ENCODE peak calls at places on chromosome 18, in ten cellular contexts. W is A549, P is Peyer's patch, B is hepatocyte, U is GM06990, J is astrocyte of the cerebellum, F is Calu3, M is epithelial cell of esophagus, T is AG10803, K is mammary epithelial cell. A is an unnamed sample.

GRCh38 chr18:30957086-30957485 is 85.5 kb downstream of the DSC3 start:
- DNase-seq in W (no peak), P (no peak), B (no peak), U (no peak), J (peak; percentile 45), F (no peak), M (peak; percentile 11), T (no peak), K (peak; percentile 11), A (no peak)

GRCh38 chr18:78826631-78827030 is 153.0 kb upstream of the SALL3 start:
- DNase-seq in W (no peak), P (no peak), B (no peak), U (no peak), J (no peak), F (no peak), M (no peak), T (no peak), K (no peak), A (no peak)

GRCh38 chr18:79397288-79397829 is 1.6 kb downstream of the NFATC1 start:
- DNase-seq in W (no peak), P (peak; percentile 29), B (no peak), U (no peak), J (no peak), F (no peak), M (no peak), T (no peak), K (no peak), A (no peak)

GRCh38 chr18:37663446-37663845 is 97.8 kb upstream of the CELF4 start:
- DNase-seq in W (no peak), P (no peak), B (no peak), U (no peak), J (no peak), F (no peak), M (no peak), T (no peak), K (no peak), A (no peak)

GRCh38 chr18:72468011-72468710 is 76.0 kb downstream of the CBLN2 start:
- DNase-seq in W (no peak), P (no peak), B (no peak), U (no peak), J (no peak), F (no peak), M (no peak), T (no peak), K (no peak), A (no peak)

GRCh38 chr18:68234115-68234514 is 480.8 kb downstream of the TMX3 start:
- DNase-seq in W (no peak), P (no peak), B (no peak), U (no peak), J (no peak), F (no peak), M (no peak), T (no peak), K (no peak), A (no peak)

GRCh38 chr18:23981369-23981768 is 33.2 kb upstream of the TTC39C start:
- DNase-seq in W (no peak), P (peak; percentile 30), B (no peak), U (peak; percentile 51), J (no peak), F (no peak), M (no peak), T (no peak), K (no peak), A (peak; percentile 58)

GRCh38 chr18:65938592-65939372 is 188.0 kb downstream of the CDH7 start:
- DNase-seq in W (peak; percentile 59), P (no peak), B (peak; percentile 27), U (no peak), J (peak; percentile 19), F (peak; percentile 43), M (peak; percentile 79), T (no peak), K (no peak), A (peak; percentile 1)

GRCh38 chr18:79954791-79955190 is 3.3 kb upstream of the SLC66A2 start:
- DNase-seq in W (no peak), P (no peak), B (no peak), U (no peak), J (no peak), F (no peak), M (no peak), T (no peak), K (no peak), A (no peak)

GRCh38 chr18:11850821-11851155 is 425 bp upstream of the CHMP1B start:
- DNase-seq in W (no peak), P (no peak), B (no peak), U (no peak), J (peak; percentile 79), F (no peak), M (peak; percentile 36), T (peak; percentile 80), K (peak; percentile 68), A (no peak)

GRCh38 chr18:74509856-74510769 is 13.9 kb downstream of the CNDP2 start:
- DNase-seq in W (no peak), P (no peak), B (no peak), U (no peak), J (no peak), F (no peak), M (no peak), T (no peak), K (no peak), A (no peak)

GRCh38 chr18:39752351-39752750 is 2186.8 kb upstream of the CELF4 start:
- DNase-seq in W (no peak), P (no peak), B (no peak), U (no peak), J (peak; percentile 13), F (no peak), M (no peak), T (no peak), K (no peak), A (no peak)

GRCh38 chr18:56085561-56085960 is 497.6 kb upstream of the TCF4 start:
- DNase-seq in W (no peak), P (no peak), B (no peak), U (no peak), J (peak; percentile 67), F (no peak), M (peak; percentile 81), T (peak; percentile 95), K (peak; percentile 80), A (no peak)

GRCh38 chr18:69763002-69763401 is 184.7 kb downstream of the CD226 start:
- DNase-seq in W (no peak), P (no peak), B (no peak), U (no peak), J (no peak), F (no peak), M (no peak), T (no peak), K (no peak), A (no peak)

GRCh38 chr18:6109743-6110142 is 214.4 kb upstream of the TMEM200C start:
- DNase-seq in W (no peak), P (no peak), B (no peak), U (no peak), J (no peak), F (no peak), M (no peak), T (no peak), K (no peak), A (no peak)

GRCh38 chr18:75860166-75860565 is 432.7 kb upstream of the SMIM21 start:
- DNase-seq in W (no peak), P (no peak), B (no peak), U (no peak), J (no peak), F (no peak), M (no peak), T (no peak), K (no peak), A (no peak)
- TF ChIP-seq CTCF in W (no peak), P (no peak), B (no peak), U (no peak), J (no peak), F (no peak), M (no peak), T (no peak), K (no peak), A (no peak)

GRCh38 chr18:44723366-44723765 is 42.7 kb downstream of the SETBP1 start:
- DNase-seq in W (no peak), P (peak; percentile 49), B (no peak), U (no peak), J (no peak), F (no peak), M (no peak), T (no peak), K (no peak), A (no peak)
- TF ChIP-seq CTCF in W (no peak), P (no peak), B (no peak), U (peak; percentile 7), J (no peak), F (no peak), M (no peak), T (no peak), K (no peak), A (peak; percentile 39)

GRCh38 chr18:49021433-49022129 is 70.8 kb upstream of the SMAD7 start:
- DNase-seq in W (peak; percentile 67), P (peak; percentile 35), B (peak; percentile 93), U (no peak), J (no peak), F (peak; percentile 85), M (peak; percentile 93), T (peak; percentile 37), K (peak; percentile 84), A (peak; percentile 77)
- TF ChIP-seq CTCF in W (peak; percentile 22), P (peak; percentile 33), B (peak; percentile 58), U (peak; percentile 61), J (peak; percentile 33), F (peak; percentile 61), M (peak; percentile 39), T (peak; percentile 45), K (peak; percentile 28), A (peak; percentile 39)

GRCh38 chr18:43029414-43029813 is 86.1 kb downstream of the RIT2 start:
- DNase-seq in W (no peak), P (no peak), B (no peak), U (no peak), J (no peak), F (no peak), M (no peak), T (no peak), K (no peak), A (no peak)
- TF ChIP-seq CTCF in W (no peak), P (no peak), B (no peak), U (no peak), J (no peak), F (no peak), M (no peak), T (no peak), K (no peak), A (no peak)

GRCh38 chr18:76656925-76657324 is 161.9 kb upstream of the ZNF516 start:
- DNase-seq in W (no peak), P (no peak), B (no peak), U (no peak), J (no peak), F (no peak), M (no peak), T (no peak), K (no peak), A (no peak)

GRCh38 chr18:76657428-76657827 is 162.4 kb upstream of the ZNF516 start:
- DNase-seq in W (no peak), P (no peak), B (peak; percentile 65), U (no peak), J (no peak), F (no peak), M (no peak), T (peak; percentile 4), K (no peak), A (no peak)

GRCh38 chr18:76660571-76661192 is 161.7 kb upstream of the ZNF236 start:
- DNase-seq in W (no peak), P (no peak), B (no peak), U (no peak), J (no peak), F (no peak), M (no peak), T (no peak), K (no peak), A (no peak)

GRCh38 chr18:76657911-76658475 is 163.0 kb upstream of the ZNF516 start:
- DNase-seq in W (no peak), P (no peak), B (no peak), U (no peak), J (no peak), F (no peak), M (no peak), T (no peak), K (no peak), A (no peak)

GRCh38 chr18:76658627-76659026 is 163.6 kb upstream of the ZNF516 start:
- DNase-seq in W (no peak), P (no peak), B (no peak), U (no peak), J (no peak), F (no peak), M (no peak), T (no peak), K (no peak), A (peak; percentile 52)
- TF ChIP-seq CTCF in W (no peak), P (no peak), B (peak; percentile 35), U (peak; percentile 76), J (peak; percentile 46), F (no peak), M (peak; percentile 11), T (peak; percentile 27), K (no peak), A (peak; percentile 42)